ENCODE peak calls at places on chromosomes 16 and 17, in ten cellular contexts. I is MM.1S; X is bronchial epithelial cell; V is SK-N-SH; B is GM23248; S is testis; M is GM06990; E is spleen; A is psoas muscle; H is CD8-positive, alpha-beta memory T cell. N is an unnamed sample.

GRCh38 chr17:49162866-49163265 is 30.3 kb downstream of the B4GALNT2 start:
- DNase-seq in I (no peak), X (no peak), V (no peak), B (no peak), S (no peak), M (no peak), E (no peak), A (no peak), H (no peak), N (no peak)

GRCh38 chr16:85491798-85492616 is 121.1 kb upstream of the GSE1 start:
- DNase-seq in I (no peak), X (peak; percentile 29), V (no peak), B (peak; percentile 45), S (peak; percentile 93), M (no peak), E (peak; percentile 85), A (peak; percentile 88), H (no peak), N (peak; percentile 78)

GRCh38 chr17:42023524-42024349 is 3.8 kb downstream of the NKIRAS2 start:
- DNase-seq in I (no peak), X (no peak), V (no peak), B (no peak), S (peak; percentile 30), M (no peak), E (peak; percentile 82), A (no peak), H (no peak), N (no peak)

GRCh38 chr16:24990803-24991202 is 24.4 kb downstream of the ARHGAP17 start:
- DNase-seq in I (no peak), X (no peak), V (no peak), B (no peak), S (no peak), M (no peak), E (no peak), A (no peak), H (no peak), N (no peak)

GRCh38 chr16:24010440-24011089 is 174.8 kb downstream of the PRKCB start:
- DNase-seq in I (peak; percentile 81), X (peak; percentile 48), V (peak; percentile 65), B (peak; percentile 78), S (peak; percentile 95), M (no peak), E (peak; percentile 93), A (peak; percentile 65), H (peak; percentile 67), N (peak; percentile 44)

GRCh38 chr16:4880006-4880580 is 32.8 kb downstream of the UBN1 start:
- DNase-seq in I (no peak), X (no peak), V (no peak), B (no peak), S (no peak), M (no peak), E (no peak), A (no peak), H (no peak), N (no peak)

GRCh38 chr16:80739523-80739922 is 64.9 kb downstream of the CDYL2 start:
- DNase-seq in I (no peak), X (no peak), V (no peak), B (no peak), S (no peak), M (no peak), E (no peak), A (no peak), H (no peak), N (no peak)

GRCh38 chr16:58022601-58023371 is 2.8 kb upstream of the MMP15 start:
- DNase-seq in I (no peak), X (peak; percentile 67), V (peak; percentile 78), B (peak; percentile 88), S (peak; percentile 87), M (no peak), E (peak; percentile 70), A (peak; percentile 78), H (no peak), N (peak; percentile 79)

GRCh38 chr16:58462089-58462488 is 37.9 kb upstream of the NDRG4 start:
- DNase-seq in I (no peak), X (no peak), V (no peak), B (no peak), S (no peak), M (no peak), E (no peak), A (no peak), H (no peak), N (no peak)

GRCh38 chr17:77129568-77130301 is 11.0 kb upstream of the SEC14L1 start:
- DNase-seq in I (no peak), X (no peak), V (no peak), B (peak; percentile 51), S (no peak), M (no peak), E (no peak), A (peak; percentile 83), H (no peak), N (no peak)

GRCh38 chr16:18833707-18834505 is 32.6 kb upstream of the ARL6IP1 start:
- DNase-seq in I (no peak), X (no peak), V (no peak), B (no peak), S (no peak), M (no peak), E (no peak), A (no peak), H (no peak), N (no peak)

GRCh38 chr16:57807252-57807967 is 5.1 kb upstream of the KIFC3 start:
- DNase-seq in I (no peak), X (no peak), V (no peak), B (peak; percentile 58), S (no peak), M (no peak), E (no peak), A (peak; percentile 38), H (no peak), N (no peak)

GRCh38 chr17:77696151-77696719 is 262.3 kb upstream of the TNRC6C start:
- DNase-seq in I (no peak), X (no peak), V (peak; percentile 37), B (no peak), S (no peak), M (no peak), E (no peak), A (no peak), H (no peak), N (no peak)

GRCh38 chr16:57517397-57518367 is 18.7 kb downstream of the CCDC102A start:
- DNase-seq in I (no peak), X (no peak), V (no peak), B (no peak), S (no peak), M (no peak), E (no peak), A (no peak), H (no peak), N (no peak)

GRCh38 chr16:4501071-4501478 is 24.9 kb downstream of the HMOX2 start:
- DNase-seq in I (no peak), X (no peak), V (no peak), B (peak; percentile 62), S (no peak), M (no peak), E (no peak), A (no peak), H (no peak), N (no peak)

GRCh38 chr17:26809033-26809432 is 484.9 kb upstream of the WSB1 start:
- DNase-seq in I (no peak), X (peak; percentile 46), V (no peak), B (no peak), S (no peak), M (no peak), E (no peak), A (no peak), H (no peak), N (no peak)

GRCh38 chr17:18946536-18946935 is 5.4 kb upstream of the SLC5A10 start:
- DNase-seq in I (no peak), X (peak; percentile 25), V (no peak), B (no peak), S (no peak), M (no peak), E (no peak), A (no peak), H (no peak), N (no peak)

GRCh38 chr17:16446338-16446983 is 31.1 kb downstream of the TRPV2 start:
- DNase-seq in I (no peak), X (no peak), V (no peak), B (no peak), S (no peak), M (no peak), E (no peak), A (no peak), H (no peak), N (no peak)
- H3K27me3 ChIP-seq in I (no peaks in the 10 kb centered on the region), X (no peaks in the 10 kb centered on the region), V (no peaks in the 10 kb centered on the region), B (no peaks in the 10 kb centered on the region), S (no peaks in the 10 kb centered on the region), M (no peaks in the 10 kb centered on the region), E (no peaks in the 10 kb centered on the region), A (no peaks in the 10 kb centered on the region), H (no peaks in the 10 kb centered on the region), N (no peaks in the 10 kb centered on the region)

DNA sequence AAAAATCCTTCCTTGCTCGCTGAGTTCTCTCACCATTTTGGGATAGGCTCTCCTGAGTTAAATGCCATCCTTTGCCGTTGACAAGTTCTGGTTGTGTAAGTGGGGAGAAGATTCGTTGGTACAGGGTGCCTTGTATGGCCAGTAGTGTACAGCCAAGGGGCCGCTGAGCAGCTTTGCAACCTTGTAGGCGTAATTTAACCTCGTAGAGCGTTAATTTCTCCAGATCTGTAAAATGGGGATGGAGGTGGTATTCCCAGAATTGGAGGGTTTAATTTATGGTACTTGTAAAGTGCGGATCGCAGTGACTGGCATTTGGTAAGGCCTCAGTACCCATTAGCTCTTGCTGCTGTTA is 1.4 kb downstream of the ARSG start:
- DNase-seq in I (no peak), X (no peak), V (no peak), B (no peak), S (no peak), M (no peak), E (no peak), A (no peak), H (no peak), N (no peak)
- H3K27me3 ChIP-seq in I (no peaks in the 10 kb centered on the region), X (no peaks in the 10 kb centered on the region), V (peaks cover 61% of the 10 kb centered on the region), B (peaks cover 4% of the 10 kb centered on the region), S (no peaks in the 10 kb centered on the region), M (no peaks in the 10 kb centered on the region), E (no peaks in the 10 kb centered on the region), A (no peaks in the 10 kb centered on the region), H (no peaks in the 10 kb centered on the region), N (no peaks in the 10 kb centered on the region)

DNA sequence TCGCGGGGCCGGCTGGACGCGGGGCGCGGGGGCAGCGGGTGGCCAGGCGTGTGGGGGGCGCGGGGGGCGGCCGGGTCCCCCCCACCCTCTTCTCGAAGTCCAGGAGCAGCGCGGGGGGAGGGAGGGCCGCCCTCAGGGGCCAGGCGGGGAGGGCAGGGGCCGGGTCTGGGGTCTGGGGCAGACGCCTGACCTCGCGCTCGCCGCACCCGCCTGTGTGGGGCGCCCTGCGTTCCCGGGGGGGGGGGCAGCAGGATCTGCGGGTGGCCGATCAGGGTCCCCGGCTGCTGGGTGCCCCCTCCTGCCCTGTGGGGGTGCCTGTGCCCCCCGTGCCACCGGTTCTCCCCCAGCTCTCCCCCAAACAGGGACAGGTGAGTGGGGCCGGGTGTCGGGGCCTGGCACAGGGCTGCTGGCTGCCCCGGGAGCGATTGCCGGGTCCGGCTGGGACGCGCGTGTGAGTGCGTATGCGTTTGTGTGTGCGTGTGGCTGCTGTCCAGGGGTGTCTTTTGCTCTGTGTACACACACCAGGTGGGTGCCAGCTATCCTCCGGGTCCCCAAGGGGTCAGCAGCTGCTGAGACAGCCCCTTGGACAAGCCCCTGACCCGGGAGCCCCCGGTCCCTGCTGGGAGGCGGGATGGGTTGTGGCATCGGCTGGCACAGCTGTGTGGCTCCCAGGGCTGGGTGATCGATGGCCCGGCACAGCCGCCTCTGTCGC is 663 bp downstream of the PRR35 start:
- DNase-seq in I (no peak), X (no peak), V (peak; percentile 60), B (no peak), S (no peak), M (no peak), E (no peak), A (no peak), H (no peak), N (no peak)
- H3K27me3 ChIP-seq in I (peaks cover 62% of the 10 kb centered on the region), X (peaks cover 17% of the 10 kb centered on the region), V (peaks cover 27% of the 10 kb centered on the region), B (peaks cover 13% of the 10 kb centered on the region), S (no peaks in the 10 kb centered on the region), M (no peaks in the 10 kb centered on the region), E (peaks cover 37% of the 10 kb centered on the region), A (peaks cover 40% of the 10 kb centered on the region), H (peaks cover 11% of the 10 kb centered on the region), N (peaks cover 3% of the 10 kb centered on the region)

GRCh38 chr17:79101111-79101673 is 26.6 kb downstream of the ENGASE start:
- DNase-seq in I (no peak), X (no peak), V (no peak), B (no peak), S (no peak), M (no peak), E (no peak), A (no peak), H (no peak), N (no peak)
- H3K27me3 ChIP-seq in I (peaks cover 95% of the 10 kb centered on the region), X (peaks cover 15% of the 10 kb centered on the region), V (peaks cover 43% of the 10 kb centered on the region), B (peaks cover 18% of the 10 kb centered on the region), S (no peaks in the 10 kb centered on the region), M (peaks cover 2% of the 10 kb centered on the region), E (peaks cover 33% of the 10 kb centered on the region), A (peaks cover 78% of the 10 kb centered on the region), H (peaks cover 6% of the 10 kb centered on the region), N (no peaks in the 10 kb centered on the region)

N was measured in ovary.